ENCODE peak calls at places on chromosomes 13 and 19, in five cellular contexts. T is heart right ventricle, O is breast epithelium, C is heart left ventricle, F is K562. P is an unnamed sample. For H3K4me1, the result is how much of the 10 kb centered on the place peaks cover.

GRCh38 chr13:94198666-94199065 is 280.8 kb downstream of the DCT start:
- DNase-seq in F (no peak), O (no peak), C (no peak), T (no peak), P (no peak)

GRCh38 chr19:55117063-55117635 is 288 bp downstream of the PPP1R12C start:
- DNase-seq in C (no peak), O (peak), T (no peak), F (peak), P (no peak)

GRCh38 chr13:105908581-105908980 is 626.9 kb downstream of the EFNB2 start:
- DNase-seq in O (no peak), C (no peak), F (no peak), T (no peak), P (no peak)

GRCh38 chr13:98279473-98280175 is 102.6 kb upstream of the RNF113B start:
- DNase-seq in F (no peak), O (no peak), T (no peak), C (no peak), P (no peak)

GRCh38 chr19:9850235-9850959 is 15.3 kb downstream of the PIN1 start:
- DNase-seq in F (no peak), C (no peak), T (no peak), O (no peak), P (no peak)

GRCh38 chr19:16645140-16645539 is 14.8 kb downstream of the SMIM7 start:
- DNase-seq in O (no peak), T (no peak), C (no peak), F (no peak), P (no peak)

GRCh38 chr13:33331962-33332361 is 46.4 kb upstream of the STARD13 start:
- DNase-seq in O (no peak), C (no peak), F (no peak), T (no peak), P (no peak)

GRCh38 chr13:53161231-53161630 is 132.6 kb downstream of the OLFM4 start:
- DNase-seq in F (no peak), O (no peak), C (no peak), T (no peak), P (no peak)

GRCh38 chr13:40503966-40504591 is 162.4 kb downstream of the FOXO1 start:
- DNase-seq in C (no peak), T (no peak), F (no peak), O (peak), P (no peak)

GRCh38 chr13:40653558-40654318 is 12.7 kb downstream of the FOXO1 start:
- DNase-seq in T (no peak), O (no peak), F (no peak), C (no peak), P (no peak)

GRCh38 chr19:12766051-12766521 is 9.3 kb downstream of the HOOK2 start:
- DNase-seq in T (peak), C (peak), F (peak), O (peak), P (peak)

GRCh38 chr19:11377237-11377636 is 2.8 kb downstream of the SWSAP1 start:
- DNase-seq in C (no peak), T (no peak), O (no peak), F (peak), P (no peak)

GRCh38 chr19:34217952-34218817 is 36.2 kb upstream of the GARRE1 start:
- DNase-seq in F (peak), T (no peak), C (no peak), O (peak), P (no peak)

GRCh38 chr19:6227941-6228325 is 51.8 kb downstream of the MLLT1 start:
- DNase-seq in O (no peak), F (no peak), C (no peak), T (no peak), P (no peak)

GRCh38 chr13:31073859-31074718 is 87.6 kb downstream of the HSPH1 start:
- DNase-seq in F (no peak), C (no peak), O (peak), T (no peak), P (no peak)

GRCh38 chr19:29483641-29483920 is 42.2 kb upstream of the VSTM2B start:
- DNase-seq in O (no peak), T (no peak), F (no peak), C (no peak), P (no peak)

GRCh38 chr13:86856996-86857395 is 814.2 kb upstream of the SLITRK5 start:
- DNase-seq in C (no peak), F (no peak), T (no peak), O (no peak), P (no peak)

GRCh38 chr19:6811906-6812305 is 39.4 kb downstream of the VAV1 start:
- DNase-seq in O (no peak), C (no peak), F (peak), T (no peak), P (no peak)

GRCh38 chr19:30082611-30083010 is 140.6 kb downstream of the URI1 start:
- DNase-seq in F (no peak), T (no peak), O (no peak), C (peak), P (no peak)

GRCh38 chr19:55319786-55320185 is 5.4 kb downstream of the TMEM150B start:
- DNase-seq in O (no peak), F (peak), T (peak), C (no peak), P (no peak)

GRCh38 chr19:47550129-47550528 is 22.8 kb downstream of the ZNF541 start:
- DNase-seq in C (no peak), O (no peak), T (no peak), F (no peak), P (no peak)

GRCh38 chr19:58020985-58021384 is 12.8 kb upstream of the ZSCAN1 start:
- DNase-seq in C (no peak), O (no peak), T (no peak), F (no peak), P (no peak)

GRCh38 chr13:113013303-113013702 is 44.3 kb downstream of the MCF2L start:
- DNase-seq in F (no peak), C (no peak), O (peak), T (no peak), P (no peak)

GRCh38 chr13:42277618-42278276 is 5.8 kb downstream of the AKAP11 start:
- DNase-seq in T (no peak), C (no peak), F (no peak), O (no peak), P (no peak)

GRCh38 chr19:39411006-39411831 is 1.2 kb upstream of the PLEKHG2 start:
- DNase-seq in T (no peak), C (peak), O (peak), F (peak), P (peak)

GRCh38 chr13:51912511-51913225 is 50.9 kb downstream of the CCDC70 start:
- DNase-seq in C (no peak), F (no peak), O (no peak), T (no peak), P (no peak)

GRCh38 chr19:53915000-53915399 is 5.9 kb downstream of the CACNG7 start:
- DNase-seq in C (no peak), O (no peak), T (no peak), F (peak), P (peak)

GRCh38 chr13:78192721-78193120 is 274.1 kb upstream of the EDNRB start:
- DNase-seq in C (no peak), F (no peak), O (no peak), T (no peak), P (no peak)

GRCh38 chr13:44648392-44649117 is 72.4 kb upstream of the TSC22D1 start:
- DNase-seq in T (no peak), C (no peak), F (no peak), O (no peak), P (no peak)

GRCh38 chr13:106391271-106391670 is 144.2 kb downstream of the EFNB2 start:
- DNase-seq in T (no peak), F (no peak), O (no peak), C (no peak), P (no peak)

GRCh38 chr19:6373813-6374108 is 1.2 kb downstream of the ALKBH7 start:
- DNase-seq in C (no peak), O (peak), F (peak), T (no peak), P (no peak)

GRCh38 chr13:79593121-79593520 is 112.2 kb downstream of the NDFIP2 start:
- DNase-seq in F (no peak), C (no peak), O (no peak), T (no peak), P (no peak)

GRCh38 chr19:40809358-40810086 is 10.5 kb downstream of the EGLN2 start:
- DNase-seq in T (no peak), F (no peak), O (no peak), C (no peak), P (peak)
- H3K4me1 ChIP-seq in T (under half), F (half or more), O (under half), C (half or more), P (under half)

GRCh38 chr19:8005534-8006256 is at the start of gene ELAVL1:
- DNase-seq in C (peak), F (peak), T (peak), O (peak), P (peak)
- TF ChIP-seq CTCF in C (peak), F (no peak), T (no peak), O (no peak), P (no peak)

GRCh38 chr19:45779231-45780145 is 2.8 kb downstream of the DMPK start:
- DNase-seq in O (peak), F (peak), T (peak), C (peak), P (peak)
- H3K4me3 ChIP-seq in O (peak), F (peak), T (peak), C (no peak), P (no peak)

GRCh38 chr19:1568320-1569019 is at the start of gene MEX3D:
- DNase-seq in O (peak), T (peak), C (peak), F (peak), P (peak)
- H3K4me1 ChIP-seq in O (under half), T (under half), C (under half), F (under half), P (under half)

DNA sequence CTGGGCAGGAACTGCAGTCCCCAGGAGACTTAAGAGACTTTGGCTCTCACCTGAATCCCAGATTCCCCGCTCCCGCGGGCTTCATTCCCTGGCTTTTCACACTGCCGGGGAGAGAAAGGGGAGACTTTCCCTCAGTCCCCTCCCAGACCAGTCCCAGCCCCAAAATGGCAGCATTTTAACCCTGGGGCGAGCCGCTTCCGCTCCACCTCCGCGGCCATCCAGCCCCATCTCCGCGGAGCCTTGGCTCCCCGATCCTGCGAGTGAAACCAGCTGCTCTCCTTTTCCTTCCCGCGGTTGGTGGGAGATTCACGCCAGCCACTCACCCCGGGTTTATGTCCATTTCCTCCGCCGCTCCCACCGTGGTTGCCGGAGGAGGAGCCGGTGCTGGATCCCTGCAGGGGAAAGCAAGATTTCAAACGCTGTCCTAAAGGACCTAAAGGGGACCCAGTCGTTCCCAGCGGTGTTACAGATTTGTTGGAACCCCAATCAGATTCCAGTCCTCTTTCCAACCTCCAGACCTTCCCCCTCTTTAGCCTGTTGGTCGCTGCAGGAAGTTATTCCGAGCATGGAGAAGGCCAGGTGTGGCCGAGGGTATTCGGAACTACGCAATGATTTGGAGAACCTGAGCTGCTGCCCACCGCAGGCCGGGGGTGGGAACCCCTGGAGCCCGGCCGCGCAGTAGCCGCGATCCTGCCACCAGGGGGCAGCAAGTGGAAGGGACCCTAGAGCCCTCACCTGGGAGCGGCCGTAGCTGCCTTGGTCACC is 3.4 kb downstream of the DMKN start:
- DNase-seq in T (peak), O (peak), C (peak), F (peak), P (peak)
- TF ChIP-seq CTCF in T (peak), O (peak), C (peak), F (peak), P (peak)

GRCh38 chr19:41499899-41500298 is 56.9 kb downstream of the ERICH4 start:
- DNase-seq in T (no peak), C (no peak), F (no peak), O (no peak), P (no peak)

GRCh38 chr19:41505105-41505504 is 62.1 kb downstream of the ERICH4 start:
- DNase-seq in O (no peak), T (no peak), C (no peak), F (no peak), P (no peak)

GRCh38 chr19:41501854-41502253 is 58.9 kb downstream of the ERICH4 start:
- DNase-seq in T (no peak), F (no peak), O (no peak), C (no peak), P (no peak)

GRCh38 chr19:41495589-41495988 is 52.6 kb downstream of the ERICH4 start:
- DNase-seq in T (no peak), F (no peak), C (no peak), O (peak), P (no peak)

DNA sequence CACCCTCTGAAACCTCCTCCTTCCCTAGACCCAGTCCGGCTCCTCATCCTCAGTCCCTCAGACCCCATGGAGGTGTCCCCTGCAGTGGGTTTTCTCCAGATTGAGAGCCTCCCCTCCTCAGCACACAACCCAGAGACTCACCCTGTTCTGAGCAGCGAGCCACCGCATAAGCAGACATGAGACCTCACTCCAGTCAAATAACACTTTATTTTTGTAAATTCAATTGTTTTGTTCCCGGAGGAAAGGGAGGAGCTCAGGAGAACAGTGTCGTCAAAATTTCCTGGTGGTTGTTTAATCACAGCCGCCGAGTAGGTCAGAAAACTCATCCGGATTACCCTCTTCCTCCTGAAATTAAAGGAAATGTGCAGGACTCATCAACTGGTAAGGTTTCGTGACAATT is 57.5 kb downstream of the ERICH4 start:
- DNase-seq in F (no peak), O (no peak), T (no peak), C (no peak), P (no peak)
- H3K4me3 ChIP-seq in F (no peak), O (peak), T (peak), C (peak), P (no peak)

DNA sequence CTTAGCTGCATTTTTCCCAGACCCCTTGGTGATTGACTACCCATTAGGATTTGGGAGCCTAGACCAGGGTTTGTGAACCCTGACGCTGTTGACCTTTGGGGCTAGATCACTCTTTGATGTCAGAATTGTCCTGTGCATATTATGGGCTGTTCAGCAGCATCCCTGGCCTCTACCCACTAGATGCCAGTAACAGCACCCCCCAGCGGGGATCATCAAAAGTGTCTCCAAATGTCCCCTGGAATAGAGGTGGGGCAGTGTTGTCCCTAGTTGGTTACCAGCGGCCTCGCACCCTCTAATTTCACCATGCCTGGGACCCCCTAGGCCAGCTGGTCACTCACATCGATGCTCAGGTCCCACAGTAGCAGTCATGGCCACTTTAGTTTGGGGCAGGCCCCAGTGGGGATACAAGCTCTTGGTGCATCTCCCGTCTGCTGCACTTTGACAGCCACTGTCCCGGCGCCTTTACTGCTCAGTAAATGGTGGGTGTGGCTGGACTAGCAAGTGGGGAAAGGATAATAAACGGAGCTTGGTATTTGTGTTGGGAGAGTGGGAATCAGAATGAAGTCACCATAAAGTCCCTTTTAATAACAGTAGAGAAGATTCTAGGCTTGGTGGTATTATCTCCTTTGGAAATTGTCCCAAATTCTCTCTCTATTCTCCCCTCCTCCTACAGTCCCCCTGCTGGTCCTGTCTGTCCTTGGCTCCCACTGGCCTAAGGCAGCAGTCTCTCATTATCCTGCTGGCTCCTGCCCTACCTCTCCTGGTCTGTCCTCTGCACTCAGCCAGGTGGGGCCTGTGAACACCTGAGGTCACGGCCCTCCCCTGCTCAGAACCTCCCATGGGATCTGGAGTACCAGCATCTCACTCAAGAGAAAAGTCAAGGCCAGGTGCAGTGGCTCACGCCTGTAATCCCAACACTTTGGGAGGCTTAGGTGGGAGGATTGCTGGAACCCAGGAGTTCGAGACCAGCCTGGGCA is 80.6 kb downstream of the SIPA1L3 start:
- DNase-seq in F (peak), O (no peak), C (peak), T (no peak), P (no peak)
- H3K4me1 ChIP-seq in F (under half), O (under half), C (under half), T (under half), P (under half)

DNA sequence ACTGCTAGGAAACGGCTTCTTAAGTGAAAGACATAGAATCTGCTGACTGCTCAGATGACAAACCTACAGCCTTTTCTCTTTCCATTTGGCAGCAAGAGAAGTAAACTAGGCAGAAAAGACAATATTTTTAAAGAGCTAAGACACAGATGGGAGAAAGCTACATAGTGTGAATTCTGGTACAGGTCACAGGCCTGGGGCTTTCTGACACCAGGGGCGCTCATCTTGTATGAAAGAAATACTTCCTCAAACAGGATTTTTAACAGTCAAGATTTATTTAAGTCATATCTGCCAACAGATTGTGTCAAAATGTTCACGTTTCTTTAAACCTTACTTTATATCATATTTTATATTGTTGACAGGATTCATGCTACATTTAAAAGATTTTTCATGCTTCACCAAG is 78.4 kb downstream of the MIPEP start:
- DNase-seq in T (no peak), O (no peak), F (no peak), C (no peak), P (no peak)
- TF ChIP-seq CTCF in T (no peak), O (no peak), F (no peak), C (no peak), P (no peak)

DNA sequence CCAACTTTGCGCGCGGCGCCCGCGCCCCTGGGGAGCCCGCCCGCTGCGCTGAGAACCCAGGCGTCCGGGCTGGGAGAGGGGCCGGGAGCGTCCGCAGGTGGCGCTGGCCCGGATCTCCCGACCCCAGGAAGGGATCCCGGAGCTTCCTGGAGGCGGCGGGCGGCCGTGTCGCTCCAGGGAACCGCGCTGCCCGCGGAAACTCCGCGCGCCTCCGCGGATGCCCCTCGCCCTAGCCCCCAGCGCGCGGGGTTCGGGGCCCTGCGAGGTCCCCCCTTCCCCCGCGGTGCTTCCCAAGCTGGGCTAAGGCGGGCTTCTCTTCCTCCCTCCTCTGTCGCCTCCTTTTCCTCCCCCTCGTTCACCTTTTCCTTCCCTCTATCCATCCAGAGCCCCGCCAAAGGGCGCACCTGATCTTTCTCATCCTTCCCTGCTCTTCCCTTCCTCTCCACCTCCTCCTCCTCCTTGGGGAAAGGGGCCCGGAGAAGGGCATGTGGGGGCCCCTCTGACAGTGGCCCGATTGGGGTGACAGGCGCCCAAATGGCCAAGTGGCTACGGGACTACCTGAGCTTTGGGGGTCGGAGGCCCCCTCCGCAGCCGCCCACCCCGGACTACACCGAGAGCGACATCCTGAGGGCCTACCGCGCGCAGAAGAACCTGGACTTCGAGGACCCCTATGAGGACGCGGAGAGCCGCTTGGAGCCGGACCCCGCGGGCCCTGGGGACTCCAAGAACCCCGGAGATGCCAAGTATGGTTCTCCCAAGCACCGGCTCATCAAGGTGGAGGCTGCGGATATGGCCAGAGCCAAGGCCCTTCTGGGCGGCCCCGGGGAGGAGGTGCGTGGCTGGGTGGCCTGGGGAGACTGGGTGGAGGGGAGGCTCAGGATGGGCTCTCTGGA is 710 bp downstream of the SHD start:
- DNase-seq in O (no peak), T (no peak), C (no peak), F (no peak), P (no peak)
- H3K4me3 ChIP-seq in O (no peak), T (peak), C (peak), F (no peak), P (no peak)